ENCODE peak calls at places on chromosomes 7 and 10, in seven cellular contexts. One of them, this sample, is unnamed.

GRCh38 chr7:150587551-150587950 is 20.4 kb downstream of the GIMAP4 start:
- DNase-seq in HCT116: no peak
- DNase-seq in T47D: no peak
- DNase-seq in EH: no peak
- DNase-seq in AG09309: no peak
- DNase-seq in heart left ventricle: no peak
- DNase-seq in stimulated activated CD8-positive, alpha-beta memory T cell treated with anti-CD3 and anti-CD28 coated beads, Interleukin-15, amount 100 ng/mL, for 1 hour: no peak
- DNase-seq in this sample: no peak

GRCh38 chr7:66183700-66184099 is 21.4 kb upstream of the TPST1 start:
- DNase-seq in HCT116: no peak
- DNase-seq in T47D: no peak
- DNase-seq in EH: peak
- DNase-seq in AG09309: peak
- DNase-seq in heart left ventricle: no peak
- DNase-seq in stimulated activated CD8-positive, alpha-beta memory T cell treated with anti-CD3 and anti-CD28 coated beads, Interleukin-15, amount 100 ng/mL, for 1 hour: no peak
- DNase-seq in this sample: no peak

GRCh38 chr7:105713488-105714465 is 132.5 kb upstream of the EFCAB10 start:
- DNase-seq in HCT116: no peak
- DNase-seq in T47D: no peak
- DNase-seq in EH: peak
- DNase-seq in AG09309: peak
- DNase-seq in heart left ventricle: no peak
- DNase-seq in stimulated activated CD8-positive, alpha-beta memory T cell treated with anti-CD3 and anti-CD28 coated beads, Interleukin-15, amount 100 ng/mL, for 1 hour: no peak
- DNase-seq in this sample: no peak

GRCh38 chr10:68957654-68958053 is 1.7 kb downstream of the DDX21 start:
- DNase-seq in HCT116: no peak
- DNase-seq in T47D: peak
- DNase-seq in EH: no peak
- DNase-seq in AG09309: no peak
- DNase-seq in heart left ventricle: no peak
- DNase-seq in stimulated activated CD8-positive, alpha-beta memory T cell treated with anti-CD3 and anti-CD28 coated beads, Interleukin-15, amount 100 ng/mL, for 1 hour: no peak
- DNase-seq in this sample: no peak

GRCh38 chr7:105473163-105473562 is 48.9 kb downstream of the PUS7 start:
- DNase-seq in HCT116: no peak
- DNase-seq in T47D: no peak
- DNase-seq in EH: peak
- DNase-seq in AG09309: peak
- DNase-seq in heart left ventricle: no peak
- DNase-seq in stimulated activated CD8-positive, alpha-beta memory T cell treated with anti-CD3 and anti-CD28 coated beads, Interleukin-15, amount 100 ng/mL, for 1 hour: no peak
- DNase-seq in this sample: no peak

GRCh38 chr10:106338486-106338885 is 826.0 kb downstream of the SORCS1 start:
- DNase-seq in HCT116: no peak
- DNase-seq in T47D: no peak
- DNase-seq in EH: peak
- DNase-seq in AG09309: no peak
- DNase-seq in heart left ventricle: no peak
- DNase-seq in stimulated activated CD8-positive, alpha-beta memory T cell treated with anti-CD3 and anti-CD28 coated beads, Interleukin-15, amount 100 ng/mL, for 1 hour: no peak
- DNase-seq in this sample: no peak

GRCh38 chr10:21891439-21891838 is 112.1 kb downstream of the DNAJC1 start:
- DNase-seq in HCT116: no peak
- DNase-seq in T47D: no peak
- DNase-seq in EH: no peak
- DNase-seq in AG09309: no peak
- DNase-seq in heart left ventricle: no peak
- DNase-seq in stimulated activated CD8-positive, alpha-beta memory T cell treated with anti-CD3 and anti-CD28 coated beads, Interleukin-15, amount 100 ng/mL, for 1 hour: no peak
- DNase-seq in this sample: no peak

GRCh38 chr10:80718024-80718423 is 180.3 kb downstream of the SH2D4B start:
- DNase-seq in HCT116: no peak
- DNase-seq in T47D: no peak
- DNase-seq in EH: no peak
- DNase-seq in AG09309: no peak
- DNase-seq in heart left ventricle: no peak
- DNase-seq in stimulated activated CD8-positive, alpha-beta memory T cell treated with anti-CD3 and anti-CD28 coated beads, Interleukin-15, amount 100 ng/mL, for 1 hour: no peak
- DNase-seq in this sample: no peak

GRCh38 chr7:41189866-41190265 is 513.0 kb downstream of the INHBA start:
- DNase-seq in HCT116: peak
- DNase-seq in T47D: peak
- DNase-seq in EH: peak
- DNase-seq in AG09309: peak
- DNase-seq in heart left ventricle: no peak
- DNase-seq in stimulated activated CD8-positive, alpha-beta memory T cell treated with anti-CD3 and anti-CD28 coated beads, Interleukin-15, amount 100 ng/mL, for 1 hour: no peak
- DNase-seq in this sample: no peak

GRCh38 chr10:59773088-59773487 is 19.8 kb upstream of the MRLN start:
- DNase-seq in HCT116: no peak
- DNase-seq in T47D: no peak
- DNase-seq in EH: no peak
- DNase-seq in AG09309: no peak
- DNase-seq in heart left ventricle: no peak
- DNase-seq in stimulated activated CD8-positive, alpha-beta memory T cell treated with anti-CD3 and anti-CD28 coated beads, Interleukin-15, amount 100 ng/mL, for 1 hour: no peak
- DNase-seq in this sample: no peak

GRCh38 chr7:128025380-128025779 is 5.9 kb downstream of the LRRC4 start:
- DNase-seq in HCT116: no peak
- DNase-seq in T47D: no peak
- DNase-seq in EH: peak
- DNase-seq in AG09309: no peak
- DNase-seq in heart left ventricle: no peak
- DNase-seq in stimulated activated CD8-positive, alpha-beta memory T cell treated with anti-CD3 and anti-CD28 coated beads, Interleukin-15, amount 100 ng/mL, for 1 hour: no peak
- DNase-seq in this sample: no peak

GRCh38 chr7:1571261-1571650 is 1.4 kb upstream of the PSMG3 start:
- DNase-seq in HCT116: no peak
- DNase-seq in T47D: no peak
- DNase-seq in EH: peak
- DNase-seq in AG09309: no peak
- DNase-seq in heart left ventricle: no peak
- DNase-seq in stimulated activated CD8-positive, alpha-beta memory T cell treated with anti-CD3 and anti-CD28 coated beads, Interleukin-15, amount 100 ng/mL, for 1 hour: no peak
- DNase-seq in this sample: no peak

GRCh38 chr7:3154881-3155494 is 111.3 kb upstream of the CARD11 start:
- DNase-seq in HCT116: peak
- DNase-seq in T47D: peak
- DNase-seq in EH: peak
- DNase-seq in AG09309: peak
- DNase-seq in heart left ventricle: no peak
- DNase-seq in stimulated activated CD8-positive, alpha-beta memory T cell treated with anti-CD3 and anti-CD28 coated beads, Interleukin-15, amount 100 ng/mL, for 1 hour: peak
- DNase-seq in this sample: peak

GRCh38 chr7:85230623-85231022 is 43.8 kb upstream of the SEMA3D start:
- DNase-seq in HCT116: no peak
- DNase-seq in T47D: no peak
- DNase-seq in EH: no peak
- DNase-seq in AG09309: no peak
- DNase-seq in heart left ventricle: no peak
- DNase-seq in stimulated activated CD8-positive, alpha-beta memory T cell treated with anti-CD3 and anti-CD28 coated beads, Interleukin-15, amount 100 ng/mL, for 1 hour: no peak
- DNase-seq in this sample: no peak

GRCh38 chr7:18384491-18385143 is 110.9 kb upstream of the HDAC9 start:
- DNase-seq in HCT116: no peak
- DNase-seq in T47D: no peak
- DNase-seq in EH: no peak
- DNase-seq in AG09309: no peak
- DNase-seq in heart left ventricle: no peak
- DNase-seq in stimulated activated CD8-positive, alpha-beta memory T cell treated with anti-CD3 and anti-CD28 coated beads, Interleukin-15, amount 100 ng/mL, for 1 hour: no peak
- DNase-seq in this sample: peak

GRCh38 chr10:49161411-49161997 is 26.7 kb downstream of the TMEM273 start:
- DNase-seq in HCT116: no peak
- DNase-seq in T47D: peak
- DNase-seq in EH: peak
- DNase-seq in AG09309: no peak
- DNase-seq in heart left ventricle: no peak
- DNase-seq in stimulated activated CD8-positive, alpha-beta memory T cell treated with anti-CD3 and anti-CD28 coated beads, Interleukin-15, amount 100 ng/mL, for 1 hour: no peak
- DNase-seq in this sample: no peak

GRCh38 chr7:42070068-42070467 is 166.9 kb downstream of the GLI3 start:
- DNase-seq in HCT116: no peak
- DNase-seq in T47D: peak
- DNase-seq in EH: peak
- DNase-seq in AG09309: no peak
- DNase-seq in heart left ventricle: no peak
- DNase-seq in stimulated activated CD8-positive, alpha-beta memory T cell treated with anti-CD3 and anti-CD28 coated beads, Interleukin-15, amount 100 ng/mL, for 1 hour: no peak
- DNase-seq in this sample: no peak

GRCh38 chr7:47049234-47049774 is 532.6 kb downstream of the TNS3 start:
- DNase-seq in HCT116: no peak
- DNase-seq in T47D: no peak
- DNase-seq in EH: no peak
- DNase-seq in AG09309: no peak
- DNase-seq in heart left ventricle: no peak
- DNase-seq in stimulated activated CD8-positive, alpha-beta memory T cell treated with anti-CD3 and anti-CD28 coated beads, Interleukin-15, amount 100 ng/mL, for 1 hour: no peak
- DNase-seq in this sample: no peak

GRCh38 chr10:119246862-119247549 is 39.6 kb downstream of the GRK5 start:
- DNase-seq in HCT116: no peak
- DNase-seq in T47D: no peak
- DNase-seq in EH: peak
- DNase-seq in AG09309: peak
- DNase-seq in heart left ventricle: peak
- DNase-seq in stimulated activated CD8-positive, alpha-beta memory T cell treated with anti-CD3 and anti-CD28 coated beads, Interleukin-15, amount 100 ng/mL, for 1 hour: no peak
- DNase-seq in this sample: no peak

GRCh38 chr7:157555308-157555707 is 218.5 kb downstream of the DNAJB6 start:
- DNase-seq in HCT116: no peak
- DNase-seq in T47D: no peak
- DNase-seq in EH: no peak
- DNase-seq in AG09309: no peak
- DNase-seq in heart left ventricle: no peak
- DNase-seq in stimulated activated CD8-positive, alpha-beta memory T cell treated with anti-CD3 and anti-CD28 coated beads, Interleukin-15, amount 100 ng/mL, for 1 hour: no peak
- DNase-seq in this sample: no peak

GRCh38 chr10:46035923-46036849 is 5.8 kb upstream of the NCOA4 start:
- DNase-seq in HCT116: no peak
- DNase-seq in T47D: peak
- DNase-seq in EH: no peak
- DNase-seq in AG09309: no peak
- DNase-seq in heart left ventricle: no peak
- DNase-seq in stimulated activated CD8-positive, alpha-beta memory T cell treated with anti-CD3 and anti-CD28 coated beads, Interleukin-15, amount 100 ng/mL, for 1 hour: no peak
- DNase-seq in this sample: no peak

GRCh38 chr10:107091126-107091525 is 73.4 kb downstream of the SORCS1 start:
- DNase-seq in HCT116: no peak
- DNase-seq in T47D: no peak
- DNase-seq in EH: no peak
- DNase-seq in AG09309: no peak
- DNase-seq in heart left ventricle: no peak
- DNase-seq in stimulated activated CD8-positive, alpha-beta memory T cell treated with anti-CD3 and anti-CD28 coated beads, Interleukin-15, amount 100 ng/mL, for 1 hour: no peak
- DNase-seq in this sample: no peak

GRCh38 chr10:86964061-86964846 is 4.0 kb upstream of the ADIRF start:
- DNase-seq in HCT116: no peak
- DNase-seq in T47D: no peak
- DNase-seq in EH: no peak
- DNase-seq in AG09309: no peak
- DNase-seq in heart left ventricle: peak
- DNase-seq in stimulated activated CD8-positive, alpha-beta memory T cell treated with anti-CD3 and anti-CD28 coated beads, Interleukin-15, amount 100 ng/mL, for 1 hour: no peak
- DNase-seq in this sample: no peak

GRCh38 chr10:100566561-100566960 is 30.8 kb downstream of the HIF1AN start:
- DNase-seq in HCT116: no peak
- DNase-seq in T47D: no peak
- DNase-seq in EH: no peak
- DNase-seq in AG09309: no peak
- DNase-seq in heart left ventricle: no peak
- DNase-seq in stimulated activated CD8-positive, alpha-beta memory T cell treated with anti-CD3 and anti-CD28 coated beads, Interleukin-15, amount 100 ng/mL, for 1 hour: no peak
- DNase-seq in this sample: no peak

GRCh38 chr7:82598958-82599357 is 155.4 kb upstream of the CACNA2D1 start:
- DNase-seq in HCT116: no peak
- DNase-seq in T47D: no peak
- DNase-seq in EH: peak
- DNase-seq in AG09309: peak
- DNase-seq in heart left ventricle: no peak
- DNase-seq in stimulated activated CD8-positive, alpha-beta memory T cell treated with anti-CD3 and anti-CD28 coated beads, Interleukin-15, amount 100 ng/mL, for 1 hour: no peak
- DNase-seq in this sample: no peak

GRCh38 chr10:28089467-28089866 is 90.6 kb upstream of the ODAD2 start:
- DNase-seq in HCT116: peak
- DNase-seq in T47D: no peak
- DNase-seq in EH: peak
- DNase-seq in AG09309: peak
- DNase-seq in heart left ventricle: no peak
- DNase-seq in stimulated activated CD8-positive, alpha-beta memory T cell treated with anti-CD3 and anti-CD28 coated beads, Interleukin-15, amount 100 ng/mL, for 1 hour: no peak
- DNase-seq in this sample: no peak

GRCh38 chr7:80150621-80151273 is 16.1 kb downstream of the GNAI1 start:
- DNase-seq in HCT116: no peak
- DNase-seq in T47D: peak
- DNase-seq in EH: peak
- DNase-seq in AG09309: no peak
- DNase-seq in heart left ventricle: no peak
- DNase-seq in stimulated activated CD8-positive, alpha-beta memory T cell treated with anti-CD3 and anti-CD28 coated beads, Interleukin-15, amount 100 ng/mL, for 1 hour: no peak
- DNase-seq in this sample: no peak

GRCh38 chr7:121406866-121407439 is 10.8 kb upstream of the FAM3C start:
- DNase-seq in HCT116: no peak
- DNase-seq in T47D: no peak
- DNase-seq in EH: no peak
- DNase-seq in AG09309: no peak
- DNase-seq in heart left ventricle: no peak
- DNase-seq in stimulated activated CD8-positive, alpha-beta memory T cell treated with anti-CD3 and anti-CD28 coated beads, Interleukin-15, amount 100 ng/mL, for 1 hour: no peak
- DNase-seq in this sample: no peak

GRCh38 chr10:74282151-74282852 is 131.3 kb downstream of the ADK start:
- DNase-seq in HCT116: no peak
- DNase-seq in T47D: no peak
- DNase-seq in EH: peak
- DNase-seq in AG09309: peak
- DNase-seq in heart left ventricle: no peak
- DNase-seq in stimulated activated CD8-positive, alpha-beta memory T cell treated with anti-CD3 and anti-CD28 coated beads, Interleukin-15, amount 100 ng/mL, for 1 hour: no peak
- DNase-seq in this sample: no peak

GRCh38 chr10:18231480-18231879 is 91.3 kb downstream of the CACNB2 start:
- DNase-seq in HCT116: no peak
- DNase-seq in T47D: peak
- DNase-seq in EH: no peak
- DNase-seq in AG09309: no peak
- DNase-seq in heart left ventricle: no peak
- DNase-seq in stimulated activated CD8-positive, alpha-beta memory T cell treated with anti-CD3 and anti-CD28 coated beads, Interleukin-15, amount 100 ng/mL, for 1 hour: no peak
- DNase-seq in this sample: no peak

GRCh38 chr7:33933611-33934281 is 28.4 kb downstream of the BMPER start:
- DNase-seq in HCT116: no peak
- DNase-seq in T47D: peak
- DNase-seq in EH: peak
- DNase-seq in AG09309: peak
- DNase-seq in heart left ventricle: no peak
- DNase-seq in stimulated activated CD8-positive, alpha-beta memory T cell treated with anti-CD3 and anti-CD28 coated beads, Interleukin-15, amount 100 ng/mL, for 1 hour: no peak
- DNase-seq in this sample: no peak

GRCh38 chr7:110987130-110987693 is 103.7 kb upstream of the LRRN3 start:
- DNase-seq in HCT116: no peak
- DNase-seq in T47D: no peak
- DNase-seq in EH: peak
- DNase-seq in AG09309: no peak
- DNase-seq in heart left ventricle: no peak
- DNase-seq in stimulated activated CD8-positive, alpha-beta memory T cell treated with anti-CD3 and anti-CD28 coated beads, Interleukin-15, amount 100 ng/mL, for 1 hour: no peak
- DNase-seq in this sample: no peak

This sample was measured in iPS-NIHi11.